ENCODE peak calls at places on chromosome 6, in five cellular contexts. B is fibroblast of mammary gland; U is GM13977; T is CD8-positive, alpha-beta T cell; Z is endothelial cell. I is an unnamed sample.

GRCh38 chr6:142802124-142802523 is 142.9 kb downstream of the HIVEP2 start:
- DNase-seq in T (no peak), Z (no peak), U (no peak), B (peak; percentile 99), I (no peak)

GRCh38 chr6:32622545-32623401 is 14.4 kb upstream of the HLA-DQA1 start:
- DNase-seq in B (peak; percentile 66), T (peak; percentile 19), Z (peak; percentile 7), U (peak; percentile 53), I (no peak)

GRCh38 chr6:36024154-36024760 is at the start of gene SLC26A8:
- DNase-seq in Z (peak; percentile 21), B (no peak), T (no peak), U (no peak), I (no peak)

GRCh38 chr6:158284340-158285210 is 27.7 kb upstream of the TULP4 start:
- DNase-seq in U (no peak), B (peak; percentile 62), T (no peak), Z (no peak), I (no peak)

GRCh38 chr6:85673198-85674139 is 30.8 kb upstream of the SYNCRIP start:
- DNase-seq in T (no peak), B (peak; percentile 22), U (no peak), Z (no peak), I (no peak)

GRCh38 chr6:129280719-129281118 is 397.8 kb downstream of the LAMA2 start:
- DNase-seq in Z (no peak), U (no peak), B (no peak), T (no peak), I (no peak)

GRCh38 chr6:65787787-65788186 is 80.8 kb upstream of the EYS start:
- DNase-seq in Z (no peak), B (no peak), U (no peak), T (no peak), I (no peak)

GRCh38 chr6:82567621-82568020 is 204.0 kb downstream of the TPBG start:
- DNase-seq in T (no peak), U (no peak), B (peak; percentile 24), Z (no peak), I (no peak)

DNA sequence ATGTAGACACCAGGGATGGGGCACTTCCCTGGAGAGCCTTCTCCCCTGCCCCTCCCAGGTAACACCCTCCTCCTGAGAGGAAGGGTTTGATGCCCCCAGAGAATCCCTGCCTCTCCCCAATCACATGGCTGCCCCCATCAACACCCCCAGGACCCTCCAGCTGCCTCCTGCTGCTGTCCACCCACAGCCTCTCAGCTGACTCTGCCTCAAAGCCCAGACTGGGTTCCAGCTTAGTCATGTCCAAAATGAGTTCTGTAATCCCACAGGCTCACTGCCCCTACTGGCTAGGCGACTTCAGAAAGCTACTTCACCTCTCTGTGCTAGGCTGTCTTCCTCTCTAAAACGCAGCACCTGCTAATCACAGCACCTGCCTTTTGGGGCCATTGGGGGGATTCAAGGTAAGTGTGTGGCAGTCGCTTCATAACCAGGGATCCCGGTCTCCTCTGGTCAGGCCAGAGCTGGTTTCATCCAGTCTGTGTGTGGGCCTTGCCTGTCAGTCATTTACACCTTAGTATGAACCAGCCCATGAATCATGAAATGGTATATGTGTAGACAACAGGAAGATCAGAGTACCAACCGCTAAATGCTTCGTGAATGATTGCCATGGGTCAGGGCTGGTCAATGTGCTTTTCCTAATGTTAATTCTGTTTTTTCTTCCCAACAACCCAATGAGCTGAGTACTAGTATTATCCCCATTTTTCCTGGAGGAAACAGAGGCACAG is 40.4 kb downstream of the TFEB start:
- DNase-seq in T (no peak), B (peak; percentile 41), U (no peak), Z (no peak), I (no peak)
- TF ChIP-seq CTCF in T (no peak), B (no peak), U (no peak), Z (no peak), I (no peak)

GRCh38 chr6:138222901-138223546 is 4.7 kb upstream of the PBOV1 start:
- DNase-seq in U (no peak), B (no peak), Z (no peak), T (no peak), I (no peak)
- TF ChIP-seq CTCF in U (no peak), B (no peak), Z (no peak), T (no peak), I (no peak)

GRCh38 chr6:26105842-26106241 is 18.6 kb downstream of the HFE start:
- DNase-seq in B (no peak), U (no peak), Z (no peak), T (no peak), I (no peak)

GRCh38 chr6:26104457-26105108 is 17.4 kb downstream of the HFE start:
- DNase-seq in B (no peak), T (no peak), U (no peak), Z (no peak), I (no peak)

GRCh38 chr6:26103141-26103769 is 16.0 kb downstream of the HFE start:
- DNase-seq in U (no peak), Z (no peak), T (no peak), B (peak; percentile 64), I (no peak)

GRCh38 chr6:26105109-26105730 is 18.0 kb downstream of the HFE start:
- DNase-seq in Z (no peak), T (no peak), B (no peak), U (no peak), I (no peak)

DNA sequence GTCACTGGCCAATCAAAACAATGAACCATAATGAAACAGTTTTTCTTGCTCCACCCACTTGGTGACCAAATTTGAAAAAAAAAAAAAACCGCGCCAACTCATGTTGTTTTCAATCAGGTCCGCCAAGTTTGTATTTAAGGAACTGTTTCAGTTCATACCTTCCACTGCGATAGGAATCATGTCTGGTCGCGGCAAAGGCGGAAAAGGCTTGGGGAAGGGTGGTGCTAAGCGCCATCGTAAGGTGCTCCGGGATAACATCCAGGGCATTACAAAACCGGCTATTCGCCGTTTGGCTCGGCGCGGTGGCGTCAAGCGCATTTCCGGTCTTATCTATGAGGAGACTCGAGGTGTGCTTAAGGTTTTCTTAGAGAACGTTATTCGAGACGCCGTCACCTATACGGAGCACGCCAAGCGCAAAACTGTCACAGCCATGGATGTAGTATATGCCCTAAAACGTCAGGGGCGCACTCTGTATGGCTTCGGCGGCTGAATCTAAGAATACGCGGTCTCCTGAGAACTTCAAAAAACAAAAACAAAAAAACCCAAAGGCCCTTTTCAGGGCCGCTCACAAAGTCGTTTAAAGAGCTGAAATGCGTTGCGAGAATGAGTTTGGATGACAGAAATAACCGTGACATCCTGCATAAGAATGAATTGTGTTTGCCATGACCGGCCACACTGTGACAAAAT is 16.7 kb downstream of the HFE start:
- DNase-seq in T (peak; percentile 84), Z (peak; percentile 73), B (peak; percentile 95), U (peak; percentile 71), I (no peak)
- TF ChIP-seq CTCF in T (peak; percentile 67), Z (peak; percentile 27), B (peak; percentile 33), U (peak; percentile 54), I (peak; percentile 30)

GRCh38 chr6:89951574-89952360 is 57.5 kb downstream of the GJA10 start:
- DNase-seq in B (peak; percentile 33), Z (no peak), T (no peak), U (no peak), I (no peak)
- TF ChIP-seq CTCF in B (no peak), Z (no peak), T (no peak), U (no peak), I (no peak)

GRCh38 chr6:170443151-170443662 is 109.9 kb downstream of the PSMB1 start:
- DNase-seq in U (no peak), Z (no peak), T (no peak), B (no peak), I (no peak)
- TF ChIP-seq CTCF in U (no peak), Z (no peak), T (no peak), B (no peak), I (no peak)

DNA sequence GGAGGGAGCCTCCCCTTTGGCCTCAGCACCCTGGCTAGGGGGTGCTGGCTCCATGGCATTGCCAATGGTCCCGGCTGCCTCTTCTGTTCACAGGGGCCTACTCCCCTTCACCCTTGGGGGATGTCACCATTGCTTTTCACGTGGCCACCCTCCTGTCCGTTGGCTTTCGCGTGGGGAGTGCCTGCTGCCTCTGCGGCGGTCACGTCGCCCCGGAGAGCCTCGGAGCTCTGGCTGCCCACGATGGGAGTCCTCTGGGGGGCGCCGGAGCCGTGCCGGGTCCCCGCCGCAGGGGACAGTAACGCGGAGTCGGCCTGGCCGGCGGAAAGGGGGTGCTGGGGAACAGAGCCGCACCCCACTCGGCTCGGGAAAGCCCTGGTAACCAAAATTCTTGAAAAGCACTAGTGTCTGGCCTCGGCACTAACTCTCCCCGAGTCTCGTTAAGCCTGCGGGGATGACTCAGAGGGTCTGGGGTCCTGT is 661 bp upstream of the HEBP2 start:
- DNase-seq in U (peak; percentile 53), T (no peak), B (no peak), Z (peak; percentile 52), I (peak; percentile 32)
- TF ChIP-seq CTCF in U (peak; percentile 42), T (no peak), B (no peak), Z (no peak), I (peak; percentile 34)